ENCODE peak calls at places on chromosomes 7 and 10, in nine cellular contexts. H is IMR-90, P is breast epithelium, T is heart left ventricle, W is A549, F is esophagus muscularis mucosa, S is transverse colon, K is ovary, C is adrenal gland. Q is an unnamed sample.

GRCh38 chr10:93435061-93435491 is 47.1 kb downstream of the MYOF start:
- DNase-seq in C (no peak), H (no peak), P (no peak), T (no peak), F (no peak), S (no peak), W (no peak), K (no peak), Q (no peak)

GRCh38 chr7:26958834-26959233 is 94.4 kb upstream of the SKAP2 start:
- DNase-seq in S (no peak), F (no peak), H (peak; percentile 94), P (no peak), C (no peak), K (no peak), W (peak; percentile 13), T (no peak), Q (no peak)

GRCh38 chr7:95950698-95951097 is 178.3 kb downstream of the DYNC1I1 start:
- DNase-seq in H (no peak), F (no peak), T (no peak), K (no peak), C (no peak), W (no peak), P (no peak), S (no peak), Q (no peak)

GRCh38 chr7:131087756-131088658 is 239.7 kb upstream of the MKLN1 start:
- DNase-seq in K (no peak), P (no peak), C (no peak), F (no peak), T (no peak), H (no peak), W (no peak), S (no peak), Q (no peak)

GRCh38 chr10:70828923-70829322 is 13.2 kb downstream of the SGPL1 start:
- DNase-seq in K (no peak), C (no peak), F (no peak), T (no peak), S (no peak), H (no peak), W (no peak), P (no peak), Q (peak; percentile 13)

GRCh38 chr10:74637685-74638084 is 188.7 kb upstream of the KAT6B start:
- DNase-seq in F (no peak), T (no peak), S (no peak), W (no peak), C (no peak), K (no peak), P (no peak), H (no peak), Q (no peak)

GRCh38 chr10:87771871-87772500 is 46.0 kb downstream of the ATAD1 start:
- DNase-seq in T (no peak), F (no peak), P (no peak), S (no peak), W (peak; percentile 21), K (no peak), C (no peak), H (peak; percentile 20), Q (no peak)

GRCh38 chr10:47332946-47333345 is 10.7 kb downstream of the GDF2 start:
- DNase-seq in P (no peak), T (no peak), H (peak; percentile 31), K (no peak), S (no peak), F (no peak), W (no peak), C (no peak), Q (no peak)

GRCh38 chr7:76332073-76332472 is 26.7 kb downstream of the YWHAG start:
- DNase-seq in P (no peak), S (no peak), K (no peak), T (no peak), F (no peak), C (no peak), H (no peak), W (no peak), Q (no peak)

GRCh38 chr10:24622781-24623301 is 100.8 kb downstream of the ARHGAP21 start:
- DNase-seq in P (no peak), C (no peak), S (no peak), H (peak; percentile 66), T (no peak), W (no peak), K (no peak), F (no peak), Q (no peak)

GRCh38 chr10:60644436-60645130 is 133.7 kb upstream of the CDK1 start:
- DNase-seq in F (no peak), S (no peak), K (no peak), P (no peak), H (no peak), C (no peak), T (no peak), W (no peak), Q (no peak)

GRCh38 chr10:133106516-133106915 is 18.8 kb downstream of the ADGRA1 start:
- DNase-seq in P (no peak), C (no peak), H (no peak), S (no peak), T (no peak), K (no peak), W (no peak), F (no peak), Q (no peak)

GRCh38 chr10:15879663-15880062 is 19.4 kb upstream of the MINDY3 start:
- DNase-seq in P (no peak), T (no peak), C (no peak), W (no peak), H (no peak), S (no peak), F (no peak), K (no peak), Q (no peak)

GRCh38 chr7:107995184-107996071 is 7.5 kb downstream of the LAMB1 start:
- DNase-seq in H (peak; percentile 85), F (no peak), W (peak; percentile 49), P (no peak), K (no peak), S (no peak), C (no peak), T (no peak), Q (no peak)
- H3K27ac ChIP-seq in H (peak overlapping the region; percentile 84), F (peak overlapping the region; percentile 90), W (peak overlapping the region; percentile 64), P (no peak overlapping the region), K (no peak overlapping the region), S (peak overlapping the region; percentile 69), C (peak overlapping the region; percentile 57), T (peak overlapping the region; percentile 77), Q (no peak overlapping the region)

DNA sequence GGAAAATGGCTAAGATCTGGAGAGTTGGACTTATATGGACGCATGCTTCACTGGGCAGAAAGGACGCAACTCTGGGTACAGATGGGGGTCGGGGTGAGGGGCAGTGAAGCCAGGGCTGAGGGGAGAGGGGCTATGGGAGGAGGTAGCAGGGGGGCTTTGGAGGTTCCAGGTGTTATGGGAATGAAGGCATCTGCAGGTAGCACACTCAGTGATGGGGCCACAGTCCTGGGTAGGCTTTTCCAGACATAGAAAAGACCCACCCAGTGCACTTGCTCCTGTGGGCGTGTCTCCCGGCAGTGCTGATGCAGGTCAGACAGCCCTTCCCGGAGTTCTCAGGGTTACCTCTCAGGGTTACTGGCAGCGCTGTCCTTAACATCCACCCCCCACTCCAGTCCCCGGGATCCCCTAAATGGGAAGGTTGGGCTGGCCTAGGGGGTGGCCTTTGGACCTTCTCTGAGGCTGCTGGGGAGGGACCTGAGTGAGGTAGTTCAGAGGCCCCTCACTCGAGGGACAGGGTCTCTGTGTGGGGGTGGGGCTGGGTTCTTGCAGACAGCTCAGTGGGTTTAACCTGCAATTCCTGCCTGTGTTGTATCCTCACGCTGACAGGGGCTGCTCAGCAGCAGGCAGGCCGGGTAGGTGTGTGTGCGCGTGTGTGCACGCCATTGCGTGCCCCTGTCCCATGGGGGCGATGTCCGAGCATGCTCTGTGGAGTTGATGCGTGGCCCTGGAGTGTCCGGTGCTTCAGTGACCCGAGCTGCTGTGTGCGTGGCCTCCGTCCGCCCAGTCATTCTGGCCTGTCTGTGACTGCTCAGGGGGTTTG is 6.2 kb downstream of the ZYX start:
- DNase-seq in W (no peak), T (no peak), C (no peak), K (no peak), H (no peak), P (no peak), S (no peak), F (no peak), Q (no peak)
- TF ChIP-seq POLR2A in W (no peak), T (no peak), C (no peak), K (no peak), H (no peak), P (no peak), S (no peak), F (no peak), Q (no peak)

GRCh38 chr10:17213646-17214349 is 12.3 kb upstream of the TRDMT1 start:
- DNase-seq in K (no peak), W (no peak), P (no peak), F (no peak), T (no peak), C (no peak), S (no peak), H (peak; percentile 83), Q (no peak)
- H3K27ac ChIP-seq in K (no peak overlapping the region), W (peak overlapping the region; percentile 55), P (no peak overlapping the region), F (no peak overlapping the region), T (peak overlapping the region; percentile 95), C (no peak overlapping the region), S (no peak overlapping the region), H (peak overlapping the region; percentile 93), Q (no peak overlapping the region)

GRCh38 chr10:110916554-110917346 is 2.2 kb downstream of the BBIP1 start:
- DNase-seq in K (no peak), C (no peak), H (peak; percentile 87), S (no peak), P (no peak), F (no peak), T (no peak), W (no peak), Q (peak; percentile 33)

GRCh38 chr10:110919971-110920881 is 822 bp downstream of the SHOC2 start:
- DNase-seq in S (peak; percentile 34), K (peak; percentile 47), T (no peak), F (no peak), H (peak; percentile 17), P (peak; percentile 32), W (no peak), C (peak; percentile 55), Q (peak; percentile 22)

GRCh38 chr10:110918269-110918632 is 729 bp downstream of the BBIP1 start:
- DNase-seq in S (peak; percentile 97), K (peak; percentile 96), T (no peak), W (peak; percentile 89), P (peak; percentile 95), F (peak; percentile 98), H (peak; percentile 94), C (peak; percentile 96), Q (peak; percentile 95)

GRCh38 chr10:110919349-110919931 is at the start of gene SHOC2:
- DNase-seq in F (no peak), H (no peak), C (peak; percentile 99), T (peak; percentile 99), S (peak; percentile 99), W (peak; percentile 55), P (peak; percentile 100), K (peak; percentile 99), Q (peak; percentile 99)

DNA sequence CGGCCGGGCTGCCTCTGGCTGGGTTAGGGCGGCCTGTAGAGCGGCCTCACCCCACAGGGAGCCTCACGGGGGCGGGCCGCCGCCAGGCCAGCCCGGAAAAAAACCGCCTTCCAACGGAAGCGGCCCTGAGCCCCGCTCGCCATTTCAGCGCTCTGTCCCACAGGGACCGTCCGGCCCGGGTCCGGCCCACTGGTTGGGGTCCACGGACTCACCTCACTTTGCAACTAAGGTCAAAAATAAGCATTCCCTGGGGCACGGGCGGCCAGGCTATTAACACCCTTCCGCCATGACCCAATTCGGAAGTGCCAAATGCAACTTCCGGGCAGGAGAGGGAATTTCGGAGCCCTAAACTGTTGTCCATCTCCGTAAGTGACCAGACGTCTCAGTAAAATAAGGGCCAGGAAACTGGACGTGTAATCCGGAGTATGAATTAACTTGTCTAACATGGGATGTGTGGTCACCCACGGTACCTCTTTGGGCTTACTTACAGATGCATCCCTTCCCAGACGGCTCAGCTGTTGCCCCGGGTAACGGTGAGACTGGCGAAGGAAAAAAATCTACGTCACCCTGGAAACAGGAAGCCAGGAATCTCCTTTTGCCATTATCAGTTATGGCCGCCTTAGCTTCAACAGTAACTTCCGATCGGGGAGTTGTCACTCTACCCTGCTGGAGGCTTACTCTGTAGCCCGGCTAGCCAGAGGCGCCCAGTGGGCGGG is at the start of gene BBIP1:
- DNase-seq in W (peak; percentile 92), K (no peak), T (peak; percentile 98), S (no peak), C (no peak), H (peak; percentile 100), F (peak; percentile 99), P (no peak), Q (no peak)
- TF ChIP-seq POLR2A in W (peak; percentile 59), K (peak; percentile 84), T (peak; percentile 66), S (peak; percentile 88), C (peak; percentile 85), H (peak; percentile 97), F (peak; percentile 69), P (peak; percentile 80), Q (peak; percentile 48)